ENCODE peak calls at places on chromosomes 4 and X, in four cellular contexts. One of them, this sample, is unnamed.
A peak's percentile ranks its signal among the peaks of the same experiment; 100 is the strongest.

GRCh38 chrX:76253432-76253831 is 80.6 kb downstream of the PBDC1 start:
- DNase-seq in HepG2: peak; percentile 45
- DNase-seq in H1: no peak
- DNase-seq in endothelial cell of umbilical vein: peak; percentile 12
- DNase-seq in this sample: peak; percentile 2

GRCh38 chrX:7191681-7192110 is 43.7 kb upstream of the PUDP start:
- DNase-seq in HepG2: peak; percentile 5
- DNase-seq in H1: peak; percentile 45
- DNase-seq in endothelial cell of umbilical vein: no peak
- DNase-seq in this sample: no peak

GRCh38 chr4:11669156-11669555 is 240.5 kb upstream of the HS3ST1 start:
- DNase-seq in endothelial cell of umbilical vein: no peak
- DNase-seq in HepG2: no peak
- DNase-seq in H1: no peak
- DNase-seq in this sample: no peak

GRCh38 chr4:126778348-126778747 is 854.4 kb upstream of the INTU start:
- DNase-seq in endothelial cell of umbilical vein: peak; percentile 71
- DNase-seq in H1: no peak
- DNase-seq in HepG2: no peak
- DNase-seq in this sample: peak; percentile 50

GRCh38 chr4:69523385-69524132 is 27.9 kb upstream of the UGT2B4 start:
- DNase-seq in endothelial cell of umbilical vein: no peak
- DNase-seq in H1: no peak
- DNase-seq in HepG2: no peak
- DNase-seq in this sample: no peak

GRCh38 chrX:134558133-134558532 is 98.2 kb downstream of the HPRT1 start:
- DNase-seq in HepG2: no peak
- DNase-seq in H1: no peak
- DNase-seq in endothelial cell of umbilical vein: no peak
- DNase-seq in this sample: no peak

GRCh38 chr4:24889991-24890390 is 22.9 kb downstream of the CCDC149 start:
- DNase-seq in H1: no peak
- DNase-seq in HepG2: no peak
- DNase-seq in endothelial cell of umbilical vein: no peak
- DNase-seq in this sample: no peak

GRCh38 chrX:72128881-72129280 is 2.8 kb downstream of the RTL5 start:
- DNase-seq in HepG2: peak; percentile 0
- DNase-seq in endothelial cell of umbilical vein: no peak
- DNase-seq in H1: peak; percentile 57
- DNase-seq in this sample: no peak

GRCh38 chrX:102697506-102697905 is 14.7 kb upstream of the GPRASP2 start:
- DNase-seq in H1: no peak
- DNase-seq in endothelial cell of umbilical vein: peak; percentile 35
- DNase-seq in HepG2: no peak
- DNase-seq in this sample: no peak

GRCh38 chr4:1508161-1509160 is 102.2 kb upstream of the NKX1-1 start:
- DNase-seq in HepG2: no peak
- DNase-seq in endothelial cell of umbilical vein: no peak
- DNase-seq in H1: no peak
- DNase-seq in this sample: no peak

GRCh38 chr4:38663801-38664703 is at the start of gene KLF3:
- DNase-seq in H1: peak; percentile 82
- DNase-seq in endothelial cell of umbilical vein: peak; percentile 86
- DNase-seq in HepG2: peak; percentile 73
- DNase-seq in this sample: no peak

GRCh38 chr4:14994242-14994641 is 8.0 kb upstream of the CPEB2 start:
- DNase-seq in endothelial cell of umbilical vein: no peak
- DNase-seq in H1: no peak
- DNase-seq in HepG2: no peak
- DNase-seq in this sample: no peak

GRCh38 chrX:71100581-71101505 is 5.2 kb downstream of the FOXO4 start:
- DNase-seq in H1: no peak
- DNase-seq in HepG2: no peak
- DNase-seq in endothelial cell of umbilical vein: no peak
- DNase-seq in this sample: no peak

GRCh38 chr4:11367371-11367770 is 61.3 kb downstream of the HS3ST1 start:
- DNase-seq in HepG2: no peak
- DNase-seq in endothelial cell of umbilical vein: peak; percentile 7
- DNase-seq in H1: no peak
- DNase-seq in this sample: no peak

GRCh38 chrX:66677430-66677829 is 38.6 kb upstream of the EDA2R start:
- DNase-seq in H1: no peak
- DNase-seq in endothelial cell of umbilical vein: peak; percentile 1
- DNase-seq in HepG2: no peak
- DNase-seq in this sample: no peak

GRCh38 chr4:110275871-110276270 is 77.5 kb upstream of the ELOVL6 start:
- DNase-seq in HepG2: no peak
- DNase-seq in H1: no peak
- DNase-seq in endothelial cell of umbilical vein: no peak
- DNase-seq in this sample: no peak

GRCh38 chr4:156242390-156242789 is 288.7 kb upstream of the CTSO start:
- DNase-seq in endothelial cell of umbilical vein: no peak
- DNase-seq in H1: no peak
- DNase-seq in HepG2: no peak
- DNase-seq in this sample: no peak

GRCh38 chrX:39175418-39176057 is 374.3 kb downstream of the MID1IP1 start:
- DNase-seq in HepG2: no peak
- DNase-seq in H1: no peak
- DNase-seq in endothelial cell of umbilical vein: no peak
- DNase-seq in this sample: no peak

GRCh38 chr4:123896446-123897071 is 500.0 kb downstream of the SPRY1 start:
- DNase-seq in H1: no peak
- DNase-seq in endothelial cell of umbilical vein: peak; percentile 78
- DNase-seq in HepG2: no peak
- DNase-seq in this sample: no peak

GRCh38 chrX:45755719-45756118 is 555.0 kb upstream of the DIPK2B start:
- DNase-seq in H1: no peak
- DNase-seq in endothelial cell of umbilical vein: peak; percentile 3
- DNase-seq in HepG2: no peak
- DNase-seq in this sample: no peak

GRCh38 chrX:102558607-102559006 is 40.7 kb upstream of the ARMCX5 start:
- DNase-seq in H1: no peak
- DNase-seq in HepG2: no peak
- DNase-seq in endothelial cell of umbilical vein: no peak
- DNase-seq in this sample: no peak

DNA sequence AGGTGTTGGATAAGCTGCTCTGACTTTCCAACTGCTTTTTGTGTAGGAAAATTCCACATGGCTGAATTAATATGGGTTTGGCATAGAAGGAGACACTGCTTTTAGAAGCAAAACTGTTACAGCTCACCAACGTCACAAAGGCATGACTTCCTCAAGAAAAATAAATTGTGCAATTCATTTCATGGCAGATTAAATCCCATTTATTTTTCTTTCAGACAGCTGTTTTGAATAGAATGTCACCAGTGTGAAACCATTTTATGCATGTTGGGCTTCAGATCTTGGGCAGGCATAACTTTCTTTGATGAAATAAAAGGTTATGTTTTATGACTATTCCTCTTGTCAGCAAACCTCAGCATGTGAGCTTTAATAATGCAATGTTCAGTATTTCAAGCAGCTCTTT is 542.8 kb downstream of the GALNTL6 start:
- DNase-seq in HepG2: no peak
- DNase-seq in H1: no peak
- DNase-seq in endothelial cell of umbilical vein: no peak
- DNase-seq in this sample: peak; percentile 93
- H3K9ac ChIP-seq in HepG2: no peak overlapping the region
- H3K9ac ChIP-seq in H1: no peak overlapping the region
- H3K9ac ChIP-seq in endothelial cell of umbilical vein: no peak overlapping the region
- H3K9ac ChIP-seq in this sample: peak overlapping the region; percentile 42

GRCh38 chr4:112817933-112818921 is 181.3 kb downstream of the LARP7 start:
- DNase-seq in HepG2: peak; percentile 7
- DNase-seq in H1: peak; percentile 81
- DNase-seq in endothelial cell of umbilical vein: peak; percentile 27
- DNase-seq in this sample: no peak
- TF ChIP-seq POLR2AphosphoS5 in HepG2: no peak
- TF ChIP-seq POLR2AphosphoS5 in H1: peak; percentile 37
- TF ChIP-seq POLR2AphosphoS5 in endothelial cell of umbilical vein: no peak
- TF ChIP-seq POLR2AphosphoS5 in this sample: no peak

GRCh38 chr4:2832309-2832980 is 11.2 kb upstream of the ADD1 start:
- DNase-seq in H1: no peak
- DNase-seq in endothelial cell of umbilical vein: no peak
- DNase-seq in HepG2: no peak
- DNase-seq in this sample: no peak
- H3K36me3 ChIP-seq in H1: peaks cover 31% of the 10 kb centered on the region
- H3K36me3 ChIP-seq in endothelial cell of umbilical vein: peaks cover 47% of the 10 kb centered on the region
- H3K36me3 ChIP-seq in HepG2: peaks cover 32% of the 10 kb centered on the region
- H3K36me3 ChIP-seq in this sample: peaks cover 22% of the 10 kb centered on the region

GRCh38 chrX:54496936-54497335 is 902 bp upstream of the FGD1 start:
- DNase-seq in HepG2: no peak
- DNase-seq in endothelial cell of umbilical vein: no peak
- DNase-seq in H1: no peak
- DNase-seq in this sample: no peak
- H3K9ac ChIP-seq in HepG2: no peak overlapping the region
- H3K9ac ChIP-seq in endothelial cell of umbilical vein: no peak overlapping the region
- H3K9ac ChIP-seq in H1: no peak overlapping the region
- H3K9ac ChIP-seq in this sample: no peak overlapping the region

GRCh38 chr4:183875251-183875825 is 29.8 kb upstream of the STOX2 start:
- DNase-seq in H1: no peak
- DNase-seq in HepG2: no peak
- DNase-seq in endothelial cell of umbilical vein: no peak
- DNase-seq in this sample: no peak

GRCh38 chr4:183878571-183878970 is 26.5 kb upstream of the STOX2 start:
- DNase-seq in HepG2: no peak
- DNase-seq in H1: no peak
- DNase-seq in endothelial cell of umbilical vein: no peak
- DNase-seq in this sample: no peak

GRCh38 chr4:183872531-183872930 is 32.6 kb upstream of the STOX2 start:
- DNase-seq in endothelial cell of umbilical vein: no peak
- DNase-seq in H1: no peak
- DNase-seq in HepG2: no peak
- DNase-seq in this sample: no peak

GRCh38 chr4:183873389-183874185 is 31.5 kb upstream of the STOX2 start:
- DNase-seq in HepG2: no peak
- DNase-seq in endothelial cell of umbilical vein: no peak
- DNase-seq in H1: no peak
- DNase-seq in this sample: no peak

DNA sequence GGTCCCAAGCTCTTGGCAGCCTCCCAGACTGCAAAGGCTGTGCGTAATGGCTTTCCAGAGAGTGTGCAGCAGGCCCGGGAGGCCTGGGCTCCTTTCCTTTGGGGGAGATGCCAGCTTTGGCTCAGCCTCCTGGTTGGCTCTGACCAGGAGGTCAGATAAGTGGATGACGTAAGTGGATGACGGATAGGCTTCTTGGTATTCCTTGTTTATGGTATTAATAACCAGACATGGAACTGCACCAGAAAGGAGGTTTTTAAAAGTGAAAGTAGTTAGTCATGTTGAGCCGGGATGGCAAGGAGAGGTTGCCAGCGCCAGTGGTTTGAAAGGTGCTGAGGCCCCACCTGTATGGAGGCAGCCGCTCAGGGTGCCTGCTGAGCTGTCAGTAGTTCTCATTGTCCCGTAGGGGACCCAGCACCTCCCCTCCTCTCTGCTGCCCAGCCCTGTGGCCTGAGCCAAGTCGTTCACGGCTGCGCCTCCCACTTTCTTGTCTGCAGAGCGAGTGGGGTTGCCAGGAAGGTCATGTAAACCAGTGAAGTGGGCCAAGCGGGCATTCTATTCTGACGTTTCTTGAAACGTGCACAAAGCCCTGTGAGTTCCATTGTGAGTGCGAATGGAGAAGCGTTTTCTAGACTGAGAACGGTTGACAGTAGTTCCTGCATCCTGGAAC is 28.7 kb upstream of the STOX2 start:
- DNase-seq in endothelial cell of umbilical vein: peak; percentile 68
- DNase-seq in H1: no peak
- DNase-seq in HepG2: no peak
- DNase-seq in this sample: no peak
- TF ChIP-seq POLR2AphosphoS5 in endothelial cell of umbilical vein: no peak
- TF ChIP-seq POLR2AphosphoS5 in H1: no peak
- TF ChIP-seq POLR2AphosphoS5 in HepG2: no peak
- TF ChIP-seq POLR2AphosphoS5 in this sample: no peak

This sample was measured in SK-N-MC.